ENCODE peak calls at places on chromosomes 3 and 15, in four cellular contexts. W is hypothalamus, Y is posterior vena cava, I is AG20443. Q is an unnamed sample.

GRCh38 chr15:50218691-50219090 is 36.7 kb downstream of the SLC27A2 start:
- DNase-seq in W (no peak), Y (no peak), I (no peak), Q (no peak)

GRCh38 chr15:71440479-71441071 is 325.3 kb downstream of the THSD4 start:
- DNase-seq in W (no peak), Y (no peak), I (peak; percentile 53), Q (no peak)

GRCh38 chr3:147311716-147312115 is 94.6 kb downstream of the ZIC4 start:
- DNase-seq in W (no peak), Y (no peak), I (no peak), Q (no peak)

GRCh38 chr15:90677807-90678790 is 39.0 kb upstream of the BLM start:
- DNase-seq in W (no peak), Y (no peak), I (no peak), Q (no peak)

GRCh38 chr3:172760406-172760805 is 9.9 kb downstream of the ECT2 start:
- DNase-seq in W (no peak), Y (no peak), I (peak; percentile 46), Q (no peak)

GRCh38 chr15:38622317-38622716 is 57.7 kb upstream of the RASGRP1 start:
- DNase-seq in W (no peak), Y (no peak), I (no peak), Q (no peak)

GRCh38 chr3:194952882-194953281 is 267.2 kb downstream of the FAM43A start:
- DNase-seq in W (no peak), Y (peak; percentile 73), I (no peak), Q (no peak)

GRCh38 chr3:58176827-58177489 is 33.8 kb downstream of the DNASE1L3 start:
- DNase-seq in W (no peak), Y (peak; percentile 69), I (no peak), Q (no peak)

GRCh38 chr3:115975353-115975752 is 352.0 kb downstream of the GAP43 start:
- DNase-seq in W (no peak), Y (no peak), I (peak; percentile 37), Q (no peak)

GRCh38 chr15:25770618-25771369 is 92.3 kb downstream of the ATP10A start:
- DNase-seq in W (no peak), Y (no peak), I (no peak), Q (peak; percentile 20)

GRCh38 chr3:79871656-79872055 is 103.9 kb upstream of the ROBO1 start:
- DNase-seq in W (no peak), Y (no peak), I (no peak), Q (no peak)

GRCh38 chr3:37628711-37629301 is 232.9 kb upstream of the CTDSPL start:
- DNase-seq in W (no peak), Y (no peak), I (no peak), Q (no peak)

GRCh38 chr3:195013962-195014361 is 257.0 kb downstream of the XXYLT1 start:
- DNase-seq in W (no peak), Y (no peak), I (no peak), Q (no peak)

GRCh38 chr3:110738531-110738930 is 333.1 kb upstream of the NECTIN3 start:
- DNase-seq in W (no peak), Y (no peak), I (peak; percentile 16), Q (no peak)

GRCh38 chr3:25397150-25397549 is 30.9 kb upstream of the RARB start:
- DNase-seq in W (no peak), Y (no peak), I (no peak), Q (no peak)

GRCh38 chr3:15324335-15324734 is 8.1 kb downstream of the SH3BP5 start:
- DNase-seq in W (no peak), Y (no peak), I (no peak), Q (no peak)

GRCh38 chr3:13876451-13876850 is 3.4 kb downstream of the WNT7A start:
- DNase-seq in W (no peak), Y (peak; percentile 57), I (no peak), Q (no peak)

GRCh38 chr3:27990837-27991236 is 250.6 kb upstream of the CMC1 start:
- DNase-seq in W (no peak), Y (no peak), I (no peak), Q (no peak)